ENCODE peak calls at places on chromosome 9, in ten cellular contexts. M, T, X, K, O, G, S, Y, D and R are unnamed samples. For H3K4me1, the result is how much of the 10 kb centered on the place peaks cover.

GRCh38 chr9:115985657-115986056 is 167.9 kb upstream of the PAPPA start:
- DNase-seq in M (no peak), T (no peak), X (no peak), K (no peak), O (no peak), G (no peak), S (no peak), Y (no peak), D (no peak), R (no peak)

GRCh38 chr9:127397722-127398647 is 1.0 kb downstream of the SLC2A8 start:
- DNase-seq in M (peak), T (no peak), X (peak), K (peak), O (peak), G (peak), S (peak), Y (peak), D (peak), R (peak)

GRCh38 chr9:9612755-9613154 is 1000.0 kb downstream of the PTPRD start:
- DNase-seq in M (no peak), T (no peak), X (no peak), K (no peak), O (no peak), G (no peak), S (no peak), Y (no peak), D (no peak), R (no peak)

GRCh38 chr9:122028089-122028488 is 65.0 kb downstream of the TTLL11 start:
- DNase-seq in M (no peak), T (no peak), X (no peak), K (no peak), O (no peak), G (no peak), S (no peak), Y (no peak), D (no peak), R (no peak)

GRCh38 chr9:92476962-92477361 is 5.3 kb downstream of the ASPN start:
- DNase-seq in M (no peak), T (no peak), X (no peak), K (no peak), O (no peak), G (no peak), S (no peak), Y (no peak), D (no peak), R (no peak)

GRCh38 chr9:131405858-131406566 is 12.1 kb downstream of the PRRC2B start:
- DNase-seq in M (peak), T (no peak), X (peak), K (no peak), O (no peak), G (no peak), S (no peak), Y (no peak), D (no peak), R (no peak)

GRCh38 chr9:81479573-81479972 is 209.8 kb downstream of the TLE1 start:
- DNase-seq in M (no peak), T (no peak), X (no peak), K (no peak), O (no peak), G (no peak), S (no peak), Y (no peak), D (no peak), R (no peak)

GRCh38 chr9:20300430-20301115 is 321.7 kb downstream of the MLLT3 start:
- DNase-seq in M (no peak), T (no peak), X (no peak), K (no peak), O (no peak), G (no peak), S (peak), Y (no peak), D (no peak), R (no peak)

GRCh38 chr9:112751059-112751795 is 667 bp downstream of the SNX30 start:
- DNase-seq in M (peak), T (peak), X (peak), K (peak), O (peak), G (peak), S (peak), Y (peak), D (peak), R (peak)

GRCh38 chr9:126631254-126631653 is 17.5 kb downstream of the LMX1B start:
- DNase-seq in M (no peak), T (no peak), X (no peak), K (no peak), O (no peak), G (no peak), S (peak), Y (no peak), D (no peak), R (no peak)

GRCh38 chr9:35570709-35571108 is 34.4 kb upstream of the TESK1 start:
- DNase-seq in M (no peak), T (no peak), X (no peak), K (no peak), O (peak), G (no peak), S (no peak), Y (no peak), D (no peak), R (no peak)

GRCh38 chr9:37036237-37037136 is 2.4 kb upstream of the PAX5 start:
- DNase-seq in M (no peak), T (no peak), X (no peak), K (no peak), O (peak), G (peak), S (peak), Y (no peak), D (no peak), R (peak)

GRCh38 chr9:113621309-113621791 is 157.8 kb downstream of the RGS3 start:
- DNase-seq in M (peak), T (peak), X (no peak), K (peak), O (no peak), G (no peak), S (peak), Y (peak), D (no peak), R (peak)

GRCh38 chr9:10396641-10397040 is 216.2 kb downstream of the PTPRD start:
- DNase-seq in M (no peak), T (no peak), X (no peak), K (no peak), O (no peak), G (no peak), S (no peak), Y (no peak), D (no peak), R (no peak)

GRCh38 chr9:133638711-133639110 is 2.5 kb downstream of the DBH start:
- DNase-seq in M (no peak), T (no peak), X (no peak), K (no peak), O (no peak), G (no peak), S (no peak), Y (no peak), D (no peak), R (no peak)

GRCh38 chr9:82421498-82421897 is 432.9 kb downstream of the SPATA31D1 start:
- DNase-seq in M (peak), T (peak), X (no peak), K (peak), O (no peak), G (no peak), S (no peak), Y (no peak), D (no peak), R (no peak)

GRCh38 chr9:101711330-101711941 is 27.0 kb downstream of the GRIN3A start:
- DNase-seq in M (no peak), T (no peak), X (peak), K (no peak), O (no peak), G (no peak), S (peak), Y (no peak), D (peak), R (peak)

GRCh38 chr9:111662851-111663823 is 1.7 kb downstream of the GNG10 start:
- DNase-seq in M (no peak), T (no peak), X (peak), K (no peak), O (no peak), G (no peak), S (no peak), Y (no peak), D (no peak), R (no peak)

GRCh38 chr9:76180541-76180940 is 213.7 kb downstream of the RFK start:
- DNase-seq in M (no peak), T (no peak), X (no peak), K (no peak), O (no peak), G (no peak), S (peak), Y (no peak), D (no peak), R (no peak)

GRCh38 chr9:35659340-35659739 is 1.2 kb downstream of the CCDC107 start:
- DNase-seq in M (no peak), T (no peak), X (no peak), K (no peak), O (no peak), G (no peak), S (peak), Y (peak), D (no peak), R (no peak)

GRCh38 chr9:2231831-2232230 is 216.7 kb downstream of the SMARCA2 start:
- DNase-seq in M (no peak), T (no peak), X (no peak), K (peak), O (no peak), G (no peak), S (peak), Y (no peak), D (no peak), R (no peak)

GRCh38 chr9:126376311-126376902 is 49.8 kb downstream of the MVB12B start:
- DNase-seq in M (no peak), T (no peak), X (no peak), K (no peak), O (no peak), G (no peak), S (no peak), Y (no peak), D (no peak), R (no peak)

GRCh38 chr9:14880951-14881465 is 29.2 kb downstream of the FREM1 start:
- DNase-seq in M (no peak), T (no peak), X (no peak), K (no peak), O (no peak), G (no peak), S (peak), Y (no peak), D (no peak), R (no peak)

GRCh38 chr9:91844170-91844569 is 105.9 kb downstream of the ROR2 start:
- DNase-seq in M (peak), T (no peak), X (no peak), K (no peak), O (no peak), G (peak), S (peak), Y (peak), D (no peak), R (no peak)

GRCh38 chr9:96874201-96874785 is 20.0 kb upstream of the ZNF782 start:
- DNase-seq in M (no peak), T (no peak), X (no peak), K (no peak), O (no peak), G (no peak), S (no peak), Y (no peak), D (no peak), R (no peak)

GRCh38 chr9:121692606-121693505 is 41.4 kb downstream of the DAB2IP start:
- DNase-seq in M (no peak), T (no peak), X (no peak), K (no peak), O (no peak), G (no peak), S (peak), Y (no peak), D (peak), R (no peak)

GRCh38 chr9:133356391-133357091 is at the start of the genes SURF1 and SURF2:
- DNase-seq in M (peak), T (peak), X (peak), K (peak), O (peak), G (peak), S (peak), Y (peak), D (peak), R (peak)

GRCh38 chr9:124659099-124659659 is 111.9 kb downstream of the NR6A1 start:
- DNase-seq in M (peak), T (peak), X (peak), K (peak), O (peak), G (peak), S (peak), Y (peak), D (peak), R (peak)

GRCh38 chr9:761155-761792 is 80.2 kb upstream of the DMRT1 start:
- DNase-seq in M (no peak), T (no peak), X (no peak), K (no peak), O (no peak), G (no peak), S (peak), Y (no peak), D (no peak), R (peak)

GRCh38 chr9:95143591-95144561 is 173.6 kb downstream of the FANCC start:
- DNase-seq in M (peak), T (peak), X (no peak), K (peak), O (peak), G (peak), S (peak), Y (peak), D (no peak), R (no peak)

GRCh38 chr9:7164440-7165349 is 406.9 kb downstream of the KDM4C start:
- DNase-seq in M (no peak), T (no peak), X (no peak), K (no peak), O (no peak), G (no peak), S (no peak), Y (no peak), D (no peak), R (no peak)

GRCh38 chr9:113526231-113526746 is 62.8 kb downstream of the RGS3 start:
- DNase-seq in M (no peak), T (no peak), X (no peak), K (no peak), O (no peak), G (no peak), S (no peak), Y (no peak), D (no peak), R (no peak)

GRCh38 chr9:7324031-7324654 is 475.4 kb downstream of the DMAC1 start:
- DNase-seq in M (no peak), T (no peak), X (no peak), K (no peak), O (no peak), G (no peak), S (peak), Y (no peak), D (no peak), R (no peak)

GRCh38 chr9:126347093-126347492 is 20.5 kb downstream of the MVB12B start:
- DNase-seq in M (no peak), T (no peak), X (no peak), K (no peak), O (no peak), G (no peak), S (no peak), Y (no peak), D (no peak), R (no peak)

DNA sequence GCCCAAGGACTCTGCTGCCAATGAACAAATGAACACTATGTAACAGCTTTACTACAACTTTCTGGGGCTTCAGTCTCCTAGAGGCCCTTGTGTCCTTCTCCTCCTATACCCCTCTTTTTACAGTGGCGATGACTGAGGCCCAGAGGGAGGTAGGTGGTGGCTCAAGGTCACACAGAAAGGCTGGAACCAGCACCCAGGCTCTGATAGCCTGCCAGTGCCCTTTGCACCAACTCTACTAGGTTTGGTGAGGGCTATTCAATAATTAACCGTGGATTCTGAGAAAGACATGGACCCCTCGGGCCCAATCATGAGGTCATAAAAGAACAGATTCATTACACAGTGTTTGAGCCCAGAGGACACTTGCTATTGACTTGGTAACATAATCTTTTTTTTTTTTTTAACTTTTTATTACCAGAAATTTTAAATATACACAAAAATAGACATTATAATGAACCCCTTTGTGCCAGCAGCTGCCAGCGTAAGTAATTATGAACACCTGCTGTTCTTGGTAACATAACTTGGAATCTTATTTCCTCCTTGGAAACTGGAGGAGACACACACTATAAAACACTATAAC is 6.1 kb upstream of the ALDH1B1 start:
- DNase-seq in M (no peak), T (peak), X (no peak), K (no peak), O (no peak), G (no peak), S (no peak), Y (no peak), D (no peak), R (no peak)
- H3K4me3 ChIP-seq in M (no peak), T (no peak), X (no peak), K (no peak), O (no peak), G (no peak), S (no peak), Y (no peak), D (no peak), R (no peak)

GRCh38 chr9:71761938-71762353 is 6.4 kb downstream of the CEMIP2 start:
- DNase-seq in M (no peak), T (no peak), X (peak), K (no peak), O (no peak), G (no peak), S (no peak), Y (no peak), D (no peak), R (no peak)

GRCh38 chr9:71760901-71761300 is 7.4 kb downstream of the CEMIP2 start:
- DNase-seq in M (no peak), T (peak), X (no peak), K (no peak), O (no peak), G (no peak), S (no peak), Y (no peak), D (no peak), R (no peak)

GRCh38 chr9:71764438-71764837 is 3.9 kb downstream of the CEMIP2 start:
- DNase-seq in M (no peak), T (no peak), X (no peak), K (no peak), O (no peak), G (no peak), S (no peak), Y (no peak), D (no peak), R (no peak)

GRCh38 chr9:71763752-71764332 is 4.5 kb downstream of the CEMIP2 start:
- DNase-seq in M (no peak), T (no peak), X (no peak), K (no peak), O (no peak), G (no peak), S (peak), Y (no peak), D (no peak), R (peak)

GRCh38 chr9:71762900-71763653 is 5.2 kb downstream of the CEMIP2 start:
- DNase-seq in M (no peak), T (no peak), X (no peak), K (no peak), O (no peak), G (no peak), S (peak), Y (no peak), D (peak), R (peak)
- H3K4me1 ChIP-seq in M (half or more), T (half or more), X (under half), K (half or more), O (under half), G (under half), S (half or more), Y (under half), D (half or more), R (half or more)

DNA sequence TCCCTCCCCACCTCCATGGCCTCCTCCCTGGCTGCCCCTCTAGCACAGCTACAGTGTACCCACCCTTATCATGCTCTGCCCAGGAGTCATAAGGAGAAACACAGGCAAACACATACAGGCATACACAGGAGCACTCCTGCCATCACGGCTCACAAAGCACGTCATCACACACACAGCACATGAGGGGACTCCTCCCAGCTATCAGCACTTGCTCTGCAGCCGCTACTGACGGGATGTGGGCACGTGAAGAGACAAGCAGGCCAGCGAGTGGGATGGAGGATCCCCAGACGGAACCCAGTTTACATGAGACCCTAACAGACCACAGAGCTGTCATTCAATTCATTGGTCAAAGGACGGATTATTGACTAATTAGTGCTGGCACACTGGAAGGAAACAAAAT is 53.7 kb downstream of the SEMA4D start:
- DNase-seq in M (peak), T (no peak), X (no peak), K (no peak), O (no peak), G (no peak), S (no peak), Y (no peak), D (no peak), R (no peak)
- H3K4me3 ChIP-seq in M (no peak), T (no peak), X (no peak), K (no peak), O (no peak), G (no peak), S (no peak), Y (no peak), D (no peak), R (no peak)

GRCh38 chr9:73009649-73010288 is 56.9 kb upstream of the ALDH1A1 start:
- DNase-seq in M (no peak), T (no peak), X (peak), K (no peak), O (no peak), G (no peak), S (no peak), Y (no peak), D (no peak), R (no peak)
- H3K4me1 ChIP-seq in M (under half), T (under half), X (under half), K (under half), O (under half), G (under half), S (under half), Y (under half), D (half or more), R (under half)